ENCODE peak calls at places on chromosomes 13 and 19, in four cellular contexts. W is endothelial cell, U is cardiac fibroblast, Z is GM06990. C is an unnamed sample.

GRCh38 chr13:37127706-37128241 is 22.3 kb upstream of the CSNK1A1L start:
- DNase-seq in W (no peak), Z (no peak), U (peak; percentile 95), C (peak; percentile 79)

GRCh38 chr19:42277821-42278809 is 9.1 kb downstream of the CIC start:
- DNase-seq in U (peak; percentile 74), W (no peak), Z (peak; percentile 2), C (no peak)

GRCh38 chr19:47663435-47663910 is 49.7 kb upstream of the EHD2 start:
- DNase-seq in U (peak; percentile 88), W (no peak), Z (no peak), C (peak; percentile 83)

GRCh38 chr13:23987331-23987730 is 90.0 kb upstream of the C1QTNF9B start:
- DNase-seq in W (no peak), Z (no peak), U (peak; percentile 61), C (peak; percentile 44)

GRCh38 chr13:88701551-88701950 is 1030.4 kb downstream of the SLITRK5 start:
- DNase-seq in Z (no peak), W (no peak), U (no peak), C (no peak)

GRCh38 chr19:31135841-31136240 is 213.4 kb downstream of the TSHZ3 start:
- DNase-seq in W (no peak), Z (no peak), U (no peak), C (no peak)

GRCh38 chr19:56091066-56091490 is 30.0 kb downstream of the ZNF787 start:
- DNase-seq in Z (no peak), W (no peak), U (peak; percentile 59), C (no peak)

GRCh38 chr19:40947114-40947513 is 44.0 kb upstream of the CYP2B6 start:
- DNase-seq in Z (no peak), U (no peak), W (no peak), C (no peak)

GRCh38 chr13:73325351-73326214 is 266.8 kb downstream of the KLF5 start:
- DNase-seq in U (no peak), Z (no peak), W (no peak), C (no peak)

GRCh38 chr13:112058519-112058873 is 8.5 kb upstream of the SOX1 start:
- DNase-seq in W (no peak), U (no peak), Z (no peak), C (no peak)

GRCh38 chr13:46386996-46387851 is at the start of gene RUBCNL:
- DNase-seq in U (no peak), Z (peak; percentile 84), W (peak; percentile 17), C (no peak)
- TF ChIP-seq CTCF in U (no peak), Z (no peak), W (no peak), C (no peak)

DNA sequence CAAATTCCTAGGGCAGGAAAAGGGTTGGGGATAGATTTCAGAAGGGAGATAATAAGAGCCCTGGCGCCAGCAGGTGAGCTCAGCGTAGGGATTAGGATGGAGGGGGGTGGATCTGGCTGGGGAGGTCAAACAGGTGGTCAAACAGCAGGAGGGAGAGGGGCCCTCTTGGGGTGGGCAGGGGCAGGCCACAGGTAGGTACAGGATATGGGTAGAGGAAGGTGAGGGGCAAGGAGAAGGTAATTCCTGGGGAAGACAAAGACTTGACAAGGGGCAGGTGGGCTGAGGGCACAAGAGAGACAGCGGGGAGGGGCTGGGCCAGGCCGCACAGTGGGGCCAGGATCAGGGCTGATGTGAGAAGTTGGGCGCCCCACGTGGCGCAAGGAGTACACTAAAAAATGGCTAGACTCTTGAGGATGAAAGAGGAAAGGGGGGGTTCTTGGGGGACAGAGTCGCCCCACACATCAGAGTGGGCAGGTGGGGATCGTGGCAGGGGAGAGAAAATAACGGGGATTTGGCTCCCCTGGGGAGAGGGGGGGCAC is 713 bp downstream of the KRI1 start:
- DNase-seq in U (peak; percentile 43), Z (peak; percentile 69), W (peak; percentile 34), C (no peak)
- TF ChIP-seq CTCF in U (peak; percentile 26), Z (peak; percentile 55), W (no peak), C (peak; percentile 35)

DNA sequence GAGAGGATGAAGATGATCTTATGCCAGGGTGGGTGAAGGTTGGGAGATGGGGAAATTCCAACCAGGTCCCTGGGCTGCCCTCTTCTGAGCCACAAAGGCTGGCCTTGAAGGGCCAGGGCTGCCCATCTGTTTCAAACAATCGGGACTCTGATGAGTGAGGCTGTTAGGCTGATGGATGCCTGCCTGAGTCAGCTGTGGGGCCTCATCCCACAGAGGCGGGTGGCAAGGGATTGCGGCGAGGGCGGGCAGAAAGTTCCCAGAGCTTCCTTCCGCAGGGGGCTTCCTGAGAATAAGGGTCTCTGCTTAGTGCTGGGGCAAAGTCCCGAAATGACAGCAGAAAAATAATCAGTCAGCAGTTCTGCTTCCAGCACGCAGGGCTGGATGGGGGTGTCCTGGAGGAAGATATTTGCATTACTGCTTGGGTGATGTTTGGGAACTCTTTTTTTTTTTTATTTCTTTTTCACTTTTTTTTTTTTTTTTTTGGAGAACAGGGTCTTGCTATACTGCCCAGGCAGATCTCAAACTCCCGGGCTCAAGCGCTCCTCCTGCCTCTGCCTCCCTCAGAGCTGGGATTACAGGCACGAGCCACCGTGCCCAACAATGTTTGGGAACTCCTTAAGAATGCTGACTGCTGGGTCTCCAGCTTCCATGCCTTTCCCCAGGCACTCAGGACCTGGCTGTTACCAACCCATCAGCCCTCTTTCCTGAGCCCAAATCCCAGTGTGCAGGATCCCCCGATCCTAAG is 14.1 kb downstream of the SH3GL1 start:
- DNase-seq in U (no peak), W (no peak), Z (no peak), C (no peak)
- TF ChIP-seq CTCF in U (peak; percentile 20), W (peak; percentile 41), Z (no peak), C (no peak)

GRCh38 chr19:33217881-33218280 is 7.8 kb downstream of the SLC7A10 start:
- DNase-seq in U (no peak), W (no peak), Z (no peak), C (no peak)

GRCh38 chr19:33220735-33221134 is 4.9 kb downstream of the SLC7A10 start:
- DNase-seq in W (no peak), Z (no peak), U (no peak), C (no peak)

GRCh38 chr19:33220115-33220514 is 5.5 kb downstream of the SLC7A10 start:
- DNase-seq in U (no peak), W (no peak), Z (no peak), C (no peak)

GRCh38 chr19:33221641-33222040 is 4.0 kb downstream of the SLC7A10 start:
- DNase-seq in Z (no peak), U (no peak), W (no peak), C (no peak)

GRCh38 chr19:33219261-33219812 is 6.3 kb downstream of the SLC7A10 start:
- DNase-seq in Z (no peak), U (peak; percentile 20), W (no peak), C (no peak)
- TF ChIP-seq CTCF in Z (peak; percentile 49), U (no peak), W (no peak), C (peak; percentile 12)

GRCh38 chr13:91950803-91951202 is 552.4 kb downstream of the GPC5 start:
- DNase-seq in Z (no peak), U (no peak), W (no peak), C (no peak)

GRCh38 chr13:91946498-91947070 is 548.2 kb downstream of the GPC5 start:
- DNase-seq in U (peak; percentile 21), W (peak; percentile 12), Z (no peak), C (no peak)
- TF ChIP-seq CTCF in U (peak; percentile 3), W (peak; percentile 3), Z (peak; percentile 50), C (no peak)

GRCh38 chr13:99935772-99936171 is 35.8 kb downstream of the ZIC5 start:
- DNase-seq in Z (no peak), U (no peak), W (no peak), C (no peak)
- TF ChIP-seq CTCF in Z (no peak), U (no peak), W (no peak), C (no peak)

GRCh38 chr13:84455143-84455905 is 573.0 kb upstream of the SLITRK1 start:
- DNase-seq in U (no peak), W (no peak), Z (no peak), C (no peak)
- TF ChIP-seq CTCF in U (no peak), W (no peak), Z (no peak), C (no peak)

DNA sequence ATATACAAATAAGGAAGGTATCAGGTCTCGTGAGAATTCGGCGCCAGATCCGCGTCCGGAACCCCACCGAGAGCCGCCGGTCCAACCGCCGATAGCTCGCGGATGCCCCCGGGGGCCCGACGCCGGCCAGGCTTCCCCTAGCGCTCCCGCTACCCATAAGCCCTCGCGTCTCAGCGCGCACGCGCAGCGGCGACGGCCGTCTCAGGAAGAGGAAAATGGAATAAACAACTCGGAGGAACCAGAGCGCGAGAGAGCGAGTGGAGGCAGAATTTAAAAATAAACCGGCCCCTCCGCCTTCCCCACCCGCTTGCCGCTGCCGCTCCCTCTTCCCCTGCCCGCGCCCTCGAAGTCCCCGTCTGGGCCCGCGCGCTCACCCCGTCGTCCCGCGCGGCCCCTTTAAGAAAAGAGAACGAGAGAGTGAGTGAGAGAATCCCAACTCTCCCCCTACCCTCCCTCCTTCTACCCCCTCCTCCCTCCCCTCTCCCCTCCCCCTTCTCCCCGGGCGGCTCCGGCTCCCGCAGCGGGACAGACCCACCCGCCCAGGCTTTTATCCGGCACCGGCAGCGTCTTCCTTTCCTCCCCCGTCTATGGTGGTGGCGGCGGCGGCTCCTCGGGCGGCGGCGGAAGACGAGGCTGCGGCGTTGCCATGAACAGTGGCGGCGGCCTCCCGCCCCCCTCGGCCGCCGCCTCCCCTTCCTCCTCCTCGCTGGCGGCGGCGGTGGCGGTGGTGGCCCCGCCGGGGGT is at the start of gene PAN3:
- DNase-seq in W (peak; percentile 93), U (peak; percentile 94), Z (peak; percentile 97), C (peak; percentile 73)
- TF ChIP-seq CTCF in W (no peak), U (peak; percentile 11), Z (peak; percentile 25), C (peak; percentile 10)